ENCODE peak calls at places on chromosomes 3 and 15, in four cellular contexts. Q is heart right ventricle, B is left ventricle myocardium inferior, J is fibroblast of pulmonary artery. A is an unnamed sample.

GRCh38 chr15:31934821-31935220 is 95.5 kb upstream of the CHRNA7 start:
- DNase-seq in Q (no peak), B (no peak), J (no peak), A (no peak)

GRCh38 chr15:73081321-73081958 is 29.2 kb downstream of the NEO1 start:
- DNase-seq in J (peak), B (no peak), Q (no peak), A (no peak)

GRCh38 chr15:67405208-67406191 is 115.4 kb upstream of the C15orf61 start:
- DNase-seq in B (no peak), Q (no peak), J (peak), A (no peak)

GRCh38 chr3:17846466-17846865 is 104.0 kb upstream of the TBC1D5 start:
- DNase-seq in B (no peak), J (no peak), Q (no peak), A (no peak)

GRCh38 chr3:126127904-126128303 is 44.0 kb upstream of the SLC41A3 start:
- DNase-seq in J (no peak), Q (peak), B (peak), A (peak)

GRCh38 chr3:127988770-127989518 is 63.3 kb upstream of the SEC61A1 start:
- DNase-seq in J (no peak), B (no peak), Q (no peak), A (no peak)

GRCh38 chr15:39332846-39333245 is 248.0 kb upstream of the THBS1 start:
- DNase-seq in J (no peak), B (no peak), Q (no peak), A (no peak)

GRCh38 chr15:70853855-70854668 is at the start of gene LARP6:
- DNase-seq in B (peak), Q (peak), J (peak), A (peak)

GRCh38 chr15:98649996-98650870 is 1.9 kb downstream of the IGF1R start:
- DNase-seq in J (peak), Q (peak), B (peak), A (peak)

GRCh38 chr15:57463360-57463759 is 87.1 kb downstream of the CGNL1 start:
- DNase-seq in Q (no peak), B (no peak), J (no peak), A (no peak)

GRCh38 chr3:197027151-197027895 is 2.3 kb downstream of the MELTF start:
- DNase-seq in Q (no peak), J (no peak), B (no peak), A (no peak)

GRCh38 chr15:22811640-22812039 is 25.2 kb downstream of the NIPA1 start:
- DNase-seq in J (peak), Q (no peak), B (peak), A (no peak)

GRCh38 chr3:99023590-99024192 is 122.2 kb upstream of the DCBLD2 start:
- DNase-seq in J (peak), Q (no peak), B (no peak), A (no peak)

GRCh38 chr3:63869929-63870328 is 6.3 kb downstream of the ATXN7 start:
- DNase-seq in Q (no peak), B (no peak), J (no peak), A (no peak)

GRCh38 chr15:84113919-84114318 is 121.7 kb upstream of the GOLGA6L4 start:
- DNase-seq in B (no peak), J (no peak), Q (no peak), A (no peak)

DNA sequence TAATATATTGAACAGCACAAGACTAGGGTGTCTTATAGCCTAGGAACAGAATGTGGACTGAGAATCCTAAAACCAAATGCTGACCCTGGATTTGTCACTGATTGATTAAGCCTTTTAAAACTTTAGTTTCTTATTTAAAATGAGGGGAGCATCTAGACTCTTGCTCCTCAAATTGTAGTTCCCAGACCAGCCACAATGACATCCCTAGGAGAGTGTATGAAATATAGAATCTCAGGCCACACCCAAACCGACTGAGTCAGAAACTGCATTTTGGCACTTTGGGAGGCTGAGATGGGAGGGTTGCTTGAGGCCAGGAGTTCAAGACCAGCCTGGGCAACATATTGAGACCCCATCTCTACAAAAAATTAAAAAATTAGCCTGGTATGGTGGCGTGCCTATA is 287.8 kb upstream of the UMPS start:
- DNase-seq in Q (no peak), J (no peak), B (no peak), A (no peak)
- TF ChIP-seq CTCF in Q (no peak), J (no peak), B (no peak), A (no peak)

DNA sequence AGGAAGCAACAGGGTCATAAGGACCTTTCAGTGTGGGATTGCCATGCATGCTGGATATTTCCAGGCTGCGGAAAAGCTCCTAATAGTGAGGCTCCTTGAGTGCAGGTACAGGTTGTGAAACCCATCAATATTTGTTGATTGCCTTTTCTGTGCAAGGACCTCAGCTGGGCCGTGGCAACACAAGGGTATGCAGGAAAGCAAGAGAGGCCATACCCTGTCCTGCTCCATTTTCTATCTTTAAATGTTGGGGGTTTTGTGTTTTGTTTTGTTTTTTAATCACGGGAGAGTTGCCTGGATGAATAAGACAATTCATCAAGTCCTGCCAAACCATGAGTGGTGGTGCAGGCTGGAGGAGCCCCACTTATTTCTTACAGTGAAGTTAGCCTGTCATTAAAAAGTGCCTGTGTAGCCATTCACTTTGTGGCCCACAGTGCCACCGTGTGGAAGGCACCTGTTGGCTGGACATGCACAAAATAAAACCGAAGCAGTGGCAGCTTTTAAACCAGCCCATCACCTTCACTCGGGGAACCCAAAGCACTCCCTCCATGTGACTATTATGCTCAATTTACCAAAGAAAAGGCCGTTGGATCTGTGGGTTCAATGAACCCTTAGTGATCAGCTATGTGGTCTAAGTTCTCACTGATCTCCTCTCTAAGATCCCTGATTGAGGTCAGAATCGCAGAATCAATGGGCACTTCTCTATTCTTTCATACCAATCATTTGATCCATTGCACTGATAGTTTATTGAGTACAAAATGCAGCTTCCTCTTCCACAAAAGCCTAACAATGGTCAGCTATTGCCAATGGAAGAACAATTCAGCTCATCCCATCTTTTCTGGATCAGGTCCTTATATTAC is 42.2 kb downstream of the CLDN18 start:
- DNase-seq in B (peak), Q (peak), J (peak), A (no peak)
- TF ChIP-seq CTCF in B (peak), Q (peak), J (peak), A (peak)

GRCh38 chr15:78508272-78508671 is 895 bp downstream of the HYKK start:
- DNase-seq in B (no peak), J (no peak), Q (no peak), A (no peak)

GRCh38 chr15:78507831-78508160 is 419 bp downstream of the HYKK start:
- DNase-seq in J (no peak), B (no peak), Q (no peak), A (peak)

GRCh38 chr15:78506971-78507830 is at the start of gene HYKK:
- DNase-seq in Q (peak), B (peak), J (peak), A (peak)

GRCh38 chr15:78509726-78510312 is 2.4 kb downstream of the HYKK start:
- DNase-seq in J (no peak), B (no peak), Q (no peak), A (no peak)
- TF ChIP-seq CTCF in J (no peak), B (no peak), Q (no peak), A (no peak)

GRCh38 chr3:142021127-142021526 is 128.2 kb downstream of the TFDP2 start:
- DNase-seq in B (no peak), Q (no peak), J (no peak), A (no peak)

GRCh38 chr3:142027295-142027694 is 122.0 kb downstream of the TFDP2 start:
- DNase-seq in J (peak), Q (no peak), B (no peak), A (no peak)

GRCh38 chr3:142026333-142026732 is 123.0 kb downstream of the TFDP2 start:
- DNase-seq in J (no peak), Q (no peak), B (no peak), A (no peak)

GRCh38 chr3:142019794-142020320 is 129.5 kb downstream of the TFDP2 start:
- DNase-seq in B (no peak), Q (no peak), J (peak), A (no peak)

GRCh38 chr3:142022381-142022780 is 127.0 kb downstream of the TFDP2 start:
- DNase-seq in J (peak), Q (no peak), B (no peak), A (no peak)
- TF ChIP-seq CTCF in J (no peak), Q (no peak), B (peak), A (no peak)

DNA sequence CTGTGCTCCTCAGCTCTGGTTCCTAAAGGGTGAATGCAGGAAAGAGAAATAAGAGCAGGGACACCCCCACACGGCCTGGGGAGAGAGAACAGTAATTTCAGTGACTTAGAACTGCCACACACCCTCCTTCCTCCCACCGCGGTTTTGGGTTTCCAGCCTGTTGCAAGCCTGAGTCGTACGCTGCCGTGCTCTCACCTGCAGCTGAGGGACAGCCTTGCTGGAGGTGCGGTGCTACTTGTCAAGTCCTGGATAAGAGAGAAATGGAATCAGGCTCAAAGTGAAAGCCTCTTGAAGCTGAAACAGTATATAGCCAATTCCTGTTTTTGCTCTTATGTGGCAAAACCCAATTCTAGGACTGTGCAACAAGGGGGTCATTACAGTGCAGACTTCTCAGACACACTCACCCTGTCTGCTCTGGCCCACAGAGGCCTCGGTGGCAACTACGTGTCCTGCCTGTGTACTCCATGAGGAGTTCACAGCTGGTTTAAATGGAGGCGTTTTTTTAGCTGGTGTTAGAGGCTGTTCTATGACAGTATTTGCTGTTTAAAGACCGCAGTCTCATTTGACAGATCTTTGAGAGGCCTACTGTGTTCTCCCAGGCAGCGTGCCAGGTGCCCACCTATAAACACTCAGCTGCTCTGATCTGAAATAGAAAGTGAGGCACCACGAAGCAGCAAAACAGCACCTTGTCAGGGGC is 42.9 kb downstream of the TBC1D2B start:
- DNase-seq in B (no peak), J (no peak), Q (no peak), A (no peak)
- TF ChIP-seq CTCF in B (no peak), J (no peak), Q (no peak), A (no peak)

DNA sequence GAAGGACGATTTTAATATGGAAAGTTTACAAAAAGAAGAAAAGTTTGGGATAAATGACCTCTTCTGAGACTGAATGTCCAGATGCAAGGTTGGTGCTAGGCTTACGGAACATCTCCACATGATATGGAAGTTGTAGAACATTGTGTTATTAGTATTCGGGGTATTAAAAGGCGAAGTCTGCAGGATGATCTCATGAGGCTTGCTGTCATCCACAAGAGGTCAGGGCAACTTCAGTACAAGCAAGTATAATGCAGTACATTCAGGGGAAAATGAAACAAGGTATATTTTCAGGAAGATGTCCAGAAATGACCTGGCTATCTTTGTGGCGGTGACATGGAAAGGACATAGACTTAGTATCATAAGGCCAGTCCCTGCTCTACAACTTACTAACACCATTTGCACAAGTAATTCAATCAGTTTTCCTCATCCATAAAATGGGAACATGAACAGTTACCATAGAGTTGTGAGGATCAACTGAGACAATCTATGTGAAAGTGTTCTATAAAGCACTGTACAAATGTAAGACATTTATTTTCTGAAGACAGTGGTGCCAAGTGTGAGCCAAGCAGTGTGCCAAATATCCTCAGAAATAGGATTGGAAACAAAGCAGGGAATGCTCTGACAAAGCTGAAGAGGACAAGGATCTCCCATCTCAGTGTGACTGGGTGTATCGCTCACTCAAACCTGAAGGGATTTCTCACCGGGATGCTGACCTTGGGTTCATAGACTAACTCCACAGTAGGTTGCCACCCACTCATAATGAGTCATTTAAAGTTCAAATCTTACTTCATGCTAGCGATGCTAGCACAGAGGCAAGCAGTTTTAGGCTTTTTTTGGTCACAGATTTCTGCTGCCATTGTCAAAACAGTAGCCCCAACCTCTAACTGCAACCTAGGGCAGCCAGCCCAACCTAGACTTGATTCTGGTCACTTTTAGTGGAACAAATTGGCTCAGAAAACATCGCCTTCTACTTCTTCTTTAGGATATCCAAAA is 118.3 kb downstream of the TIGIT start:
- DNase-seq in J (peak), Q (no peak), B (no peak), A (no peak)
- TF ChIP-seq CTCF in J (no peak), Q (no peak), B (peak), A (no peak)

GRCh38 chr3:11007534-11007933 is 15.0 kb downstream of the SLC6A1 start:
- DNase-seq in B (no peak), J (no peak), Q (no peak), A (no peak)
- TF ChIP-seq CTCF in B (no peak), J (no peak), Q (no peak), A (no peak)

DNA sequence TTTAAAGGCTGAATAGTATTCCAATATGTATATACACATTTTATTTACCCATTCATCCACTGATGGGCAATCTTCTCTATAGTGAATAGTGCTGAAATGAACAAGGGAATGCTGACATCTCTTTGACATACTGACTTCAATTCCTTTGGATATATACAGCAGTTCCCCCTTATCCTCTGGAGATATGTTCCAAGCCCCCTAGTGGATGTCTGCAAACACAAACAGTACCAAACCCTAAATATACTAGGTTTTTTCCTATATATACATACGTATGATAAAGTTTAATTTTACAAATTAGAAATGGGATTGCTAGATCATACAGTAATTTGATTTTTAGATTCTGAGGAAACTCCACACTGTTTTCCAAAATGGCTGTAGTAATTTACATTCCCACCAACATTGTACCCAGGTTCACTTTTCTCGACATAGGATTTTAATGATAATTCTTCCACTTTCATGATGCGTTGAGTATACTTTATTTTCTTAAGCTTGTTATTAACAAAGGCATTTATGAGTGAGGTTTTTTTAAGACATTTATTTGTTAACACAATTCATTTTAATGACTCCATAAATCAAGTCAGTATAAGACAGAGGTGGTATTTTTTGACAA is 38.2 kb downstream of the VPS13C start:
- DNase-seq in J (peak), B (no peak), Q (no peak), A (no peak)
- TF ChIP-seq CTCF in J (peak), B (peak), Q (no peak), A (no peak)

GRCh38 chr15:29259233-29259632 is 10.4 kb downstream of the NSMCE3 start:
- DNase-seq in J (no peak), B (no peak), Q (no peak), A (no peak)
- TF ChIP-seq CTCF in J (no peak), B (no peak), Q (no peak), A (no peak)

GRCh38 chr3:13539285-13539625 is 9.7 kb upstream of the FBLN2 start:
- DNase-seq in B (no peak), J (peak), Q (no peak), A (no peak)

GRCh38 chr3:13537926-13538325 is 11.0 kb upstream of the FBLN2 start:
- DNase-seq in J (peak), B (no peak), Q (no peak), A (no peak)

GRCh38 chr3:13539671-13540070 is 9.3 kb upstream of the FBLN2 start:
- DNase-seq in Q (no peak), J (no peak), B (no peak), A (no peak)

GRCh38 chr3:13537244-13537921 is 11.5 kb upstream of the FBLN2 start:
- DNase-seq in B (no peak), J (no peak), Q (no peak), A (no peak)

GRCh38 chr3:13538520-13539284 is 10.2 kb upstream of the FBLN2 start:
- DNase-seq in B (no peak), J (no peak), Q (no peak), A (no peak)
- TF ChIP-seq CTCF in B (no peak), J (no peak), Q (no peak), A (no peak)